ENCODE peak calls at places on chromosomes 4 and X, in four cellular contexts. K, L, F and C are unnamed samples.
A peak's percentile ranks its signal among the peaks of the same experiment; 100 is the strongest.

GRCh38 chrX:111411591-111412371 is at the start of gene DCX:
- DNase-seq in K (no peak), F (no peak), L (no peak), C (no peak)

GRCh38 chr4:78704981-78705757 is 71.0 kb upstream of the BMP2K start:
- DNase-seq in K (no peak), F (no peak), L (peak; percentile 55), C (no peak)

GRCh38 chr4:84948056-84948455 is 18.4 kb downstream of the WDFY3 start:
- DNase-seq in K (no peak), L (no peak), F (no peak), C (no peak)

GRCh38 chr4:101790521-101791188 is at the start of gene BANK1:
- DNase-seq in F (no peak), K (peak; percentile 89), L (peak; percentile 26), C (peak; percentile 80)

GRCh38 chr4:77174426-77174825 is 17.4 kb downstream of the CCNG2 start:
- DNase-seq in F (no peak), L (no peak), K (no peak), C (no peak)

GRCh38 chr4:153074501-153075255 is 129.6 kb upstream of the TRIM2 start:
- DNase-seq in K (no peak), F (no peak), L (no peak), C (no peak)

GRCh38 chr4:89268572-89269180 is 38.9 kb downstream of the GPRIN3 start:
- DNase-seq in L (no peak), K (no peak), F (no peak), C (no peak)

GRCh38 chr4:20658456-20658855 is 41.8 kb upstream of the PACRGL start:
- DNase-seq in F (no peak), L (no peak), K (no peak), C (no peak)

GRCh38 chr4:124277691-124278090 is 434.8 kb downstream of the ANKRD50 start:
- DNase-seq in L (no peak), K (no peak), F (no peak), C (no peak)

GRCh38 chrX:133639726-133640125 is 224.4 kb upstream of the GPC4 start:
- DNase-seq in L (no peak), K (no peak), F (no peak), C (no peak)

GRCh38 chrX:40083120-40083978 is 14.4 kb downstream of the BCOR start:
- DNase-seq in L (no peak), K (no peak), F (no peak), C (no peak)

GRCh38 chr4:150009533-150009932 is 68.7 kb upstream of the DCLK2 start:
- DNase-seq in K (no peak), F (no peak), L (no peak), C (no peak)

GRCh38 chr4:37631551-37631950 is 54.6 kb downstream of the RELL1 start:
- DNase-seq in K (no peak), F (peak; percentile 46), L (no peak), C (no peak)

GRCh38 chrX:156001001-156001666 is 3.6 kb downstream of the IL9R start:
- DNase-seq in K (no peak), L (no peak), F (no peak), C (no peak)

GRCh38 chr4:62670509-62670908 is 1470.4 kb downstream of the ADGRL3 start:
- DNase-seq in K (no peak), F (no peak), L (no peak), C (no peak)

GRCh38 chrX:7132335-7133035 is 15.0 kb upstream of the STS start:
- DNase-seq in K (peak; percentile 33), F (no peak), L (peak; percentile 64), C (no peak)

DNA sequence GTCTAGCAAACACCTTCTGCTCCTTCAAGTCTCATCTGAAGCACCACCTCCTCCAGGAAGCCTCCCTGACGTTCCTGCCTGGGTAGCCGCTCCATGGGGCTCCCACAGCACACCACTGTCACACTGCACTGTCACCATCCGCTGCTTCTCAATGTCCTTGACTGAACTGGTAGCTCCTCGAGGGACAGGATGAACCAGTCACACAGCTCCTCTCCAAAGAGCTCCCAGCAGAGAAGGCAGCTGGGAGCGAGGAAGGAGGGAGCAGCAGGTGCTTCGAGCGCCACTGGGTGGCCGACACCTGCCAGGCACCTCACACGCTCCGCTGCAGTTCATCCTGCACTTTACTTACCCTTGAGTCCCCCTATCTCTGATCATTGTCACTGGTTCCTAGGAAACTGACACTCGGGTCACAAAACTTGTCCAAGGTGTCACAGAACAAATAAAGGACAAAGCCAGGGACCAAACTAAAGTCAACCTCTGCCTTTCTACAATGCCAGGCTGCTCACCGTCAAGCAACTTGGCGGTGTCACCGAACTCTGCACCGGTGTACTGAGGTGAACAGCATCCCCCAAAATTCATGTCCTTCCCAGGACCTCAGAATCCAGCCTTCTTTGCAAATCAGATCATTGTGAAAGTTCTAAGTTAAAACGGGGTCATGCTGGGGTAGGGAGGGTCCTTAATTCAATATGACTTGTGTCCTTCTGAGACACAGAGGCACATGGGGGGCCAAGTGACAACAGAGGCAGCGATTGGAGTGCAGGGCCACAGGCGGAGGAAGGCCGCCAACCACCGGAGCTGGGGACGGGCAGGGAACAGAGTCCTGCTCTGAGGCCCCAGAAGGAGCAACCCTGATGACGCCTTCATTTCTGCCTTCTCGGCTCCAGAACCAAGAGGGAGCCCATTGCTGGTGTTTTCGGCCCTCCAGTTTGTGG is 5.5 kb upstream of the S100P start:
- DNase-seq in F (no peak), K (no peak), L (no peak), C (no peak)
- TF ChIP-seq CTCF in F (no peak), K (no peak), L (no peak), C (no peak)

GRCh38 chrX:124215786-124216185 is 116.7 kb upstream of the TEX13D start:
- DNase-seq in F (no peak), L (no peak), K (no peak), C (no peak)

GRCh38 chrX:124212622-124213021 is 119.8 kb upstream of the TEX13D start:
- DNase-seq in K (no peak), F (no peak), L (no peak), C (no peak)

GRCh38 chrX:124223524-124223923 is 108.9 kb upstream of the TEX13D start:
- DNase-seq in L (no peak), K (peak; percentile 18), F (no peak), C (no peak)

GRCh38 chrX:124216396-124217124 is 115.9 kb upstream of the TEX13D start:
- DNase-seq in K (no peak), L (no peak), F (no peak), C (no peak)

GRCh38 chrX:124217289-124218251 is 114.9 kb upstream of the TEX13D start:
- DNase-seq in K (peak; percentile 26), F (no peak), L (peak; percentile 5), C (no peak)
- TF ChIP-seq CTCF in K (no peak), F (no peak), L (no peak), C (no peak)

DNA sequence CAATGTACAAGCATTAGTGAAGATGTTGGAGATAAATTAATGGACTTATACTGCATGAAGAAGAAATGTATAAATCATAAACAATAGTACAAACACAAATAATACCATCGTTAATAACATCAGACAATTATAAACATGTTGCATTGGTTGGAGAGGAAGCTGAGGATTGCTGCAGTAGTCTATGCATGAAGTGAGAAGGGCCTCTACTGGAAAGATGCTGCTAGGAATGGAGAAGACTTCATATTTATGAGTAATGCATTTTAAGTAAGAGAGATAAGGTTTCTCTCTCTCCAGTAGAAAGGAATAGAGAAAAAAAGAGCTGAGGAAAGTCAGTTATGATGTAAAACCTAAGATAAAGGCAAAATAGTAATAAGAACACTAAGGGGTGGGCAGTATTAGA is 247.8 kb downstream of the GRID2 start:
- DNase-seq in L (no peak), F (no peak), K (no peak), C (no peak)
- TF ChIP-seq CTCF in L (no peak), F (no peak), K (no peak), C (no peak)

DNA sequence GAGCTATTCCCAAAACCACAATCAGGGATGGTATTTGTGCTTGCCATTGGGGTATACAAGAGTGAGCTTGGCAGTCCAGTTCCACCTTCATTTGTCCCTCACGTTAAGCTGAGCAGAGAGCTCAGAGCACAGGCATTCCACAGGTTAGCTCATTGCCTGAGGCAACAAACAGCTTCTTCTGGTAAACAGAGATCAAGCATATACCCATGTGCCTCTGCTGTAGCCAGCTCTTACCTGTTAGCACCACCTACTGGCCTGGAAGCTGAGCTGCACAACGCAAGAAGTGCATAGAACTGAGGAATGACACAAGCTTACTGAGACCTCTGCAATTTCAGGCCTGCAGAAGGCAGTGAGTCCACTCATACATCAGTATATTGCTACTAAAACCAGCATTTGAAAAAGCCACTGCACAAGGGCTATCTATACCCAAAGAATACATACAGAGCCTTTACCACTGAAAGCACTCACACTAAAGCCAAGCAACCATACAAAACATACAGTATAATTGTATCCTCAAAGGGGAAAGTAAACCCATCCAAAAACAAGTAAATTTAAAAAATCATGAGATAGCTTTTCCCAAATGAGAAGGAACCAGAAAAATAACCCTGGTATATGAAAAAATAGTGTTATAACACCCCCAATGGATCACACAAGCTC is 258.3 kb upstream of the GABRA2 start:
- DNase-seq in F (no peak), L (peak; percentile 5), K (peak; percentile 15), C (peak; percentile 19)
- TF ChIP-seq CTCF in F (no peak), L (peak; percentile 49), K (peak; percentile 25), C (peak; percentile 73)

DNA sequence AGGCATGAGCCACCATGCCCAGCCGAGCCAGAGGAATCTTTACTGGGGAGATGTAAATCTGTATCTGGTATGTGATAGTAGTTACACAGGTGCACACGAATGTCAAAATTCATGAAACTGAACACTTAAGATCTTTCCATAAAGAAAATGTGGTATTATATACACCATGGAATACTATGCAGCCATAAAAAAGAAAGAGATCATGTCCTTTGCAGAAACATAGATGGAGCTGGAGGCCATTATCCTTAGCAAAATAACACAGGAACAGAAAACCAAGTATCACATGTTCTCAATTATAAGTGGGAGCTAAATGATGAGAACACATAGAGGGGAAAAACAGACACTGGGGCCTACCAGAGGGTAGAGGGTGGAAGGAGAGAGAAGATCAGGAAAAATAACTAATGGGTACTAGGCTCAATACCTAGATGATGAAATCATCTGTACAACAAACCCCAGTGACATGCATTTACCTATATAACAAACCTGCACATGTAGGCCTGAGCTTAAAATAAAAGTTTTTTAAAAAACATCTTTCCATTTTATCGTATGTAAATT is 7.8 kb downstream of the TMEM156 start:
- DNase-seq in F (no peak), K (no peak), L (no peak), C (no peak)
- TF ChIP-seq CTCF in F (no peak), K (no peak), L (no peak), C (no peak)

GRCh38 chrX:118644378-118644777 is 83.0 kb upstream of the IL13RA1 start:
- DNase-seq in L (peak; percentile 18), K (no peak), F (no peak), C (no peak)
- TF ChIP-seq CTCF in L (no peak), K (peak; percentile 23), F (no peak), C (peak; percentile 29)

GRCh38 chr4:180665994-180666818 is 1577.0 kb upstream of the TENM3 start:
- DNase-seq in K (peak; percentile 65), F (no peak), L (peak; percentile 26), C (peak; percentile 36)
- TF ChIP-seq CTCF in K (peak; percentile 77), F (no peak), L (peak; percentile 25), C (peak; percentile 72)

GRCh38 chrX:85109235-85109634 is 105.6 kb downstream of the APOOL start:
- DNase-seq in F (no peak), L (no peak), K (peak; percentile 20), C (peak; percentile 17)
- TF ChIP-seq CTCF in F (no peak), L (no peak), K (no peak), C (peak; percentile 63)